ENCODE peak calls at places on chromosomes 13 and 19, in ten cellular contexts. M is omental fat pad, O is GM20000, F is breast epithelium, N is astrocyte of the spinal cord, K is psoas muscle, T is fibroblast of lung, D is mammary epithelial cell, A is AG04449, B is esophagus squamous epithelium. P is an unnamed sample.

GRCh38 chr13:21330126-21330861 is 128.8 kb downstream of the ZDHHC20 start:
- DNase-seq in K (no peak), B (no peak), N (peak; percentile 8), A (peak; percentile 0), T (peak; percentile 14), O (peak; percentile 63), F (no peak), M (no peak), D (no peak), P (no peak)

GRCh38 chr13:114162533-114162922 is 16.5 kb upstream of the CFAP97D2 start:
- DNase-seq in B (no peak), A (no peak), K (no peak), N (no peak), M (no peak), T (no peak), D (no peak), F (no peak), O (no peak), P (no peak)

GRCh38 chr19:1270168-1270853 is 1.2 kb downstream of the CIRBP start:
- DNase-seq in F (no peak), N (no peak), O (no peak), T (no peak), D (no peak), A (no peak), B (no peak), M (no peak), K (peak; percentile 80), P (no peak)

GRCh38 chr13:50358221-50358620 is 343.0 kb downstream of the KCNRG start:
- DNase-seq in B (no peak), M (no peak), K (no peak), D (no peak), T (peak; percentile 18), O (no peak), F (no peak), A (no peak), N (peak; percentile 35), P (no peak)

GRCh38 chr19:15195987-15196682 is 4.7 kb downstream of the NOTCH3 start:
- DNase-seq in D (peak; percentile 84), M (no peak), A (no peak), T (no peak), K (no peak), O (no peak), F (peak; percentile 80), N (no peak), B (no peak), P (no peak)

GRCh38 chr13:95099541-95099940 is 201.7 kb downstream of the ABCC4 start:
- DNase-seq in B (no peak), F (no peak), A (peak; percentile 41), N (peak; percentile 82), T (peak; percentile 66), D (peak; percentile 10), K (no peak), O (no peak), M (no peak), P (no peak)

GRCh38 chr19:28330831-28331230 is 882.1 kb downstream of the UQCRFS1 start:
- DNase-seq in M (no peak), B (no peak), K (no peak), O (no peak), T (no peak), F (no peak), A (no peak), N (no peak), D (no peak), P (no peak)

GRCh38 chr19:2021453-2022140 is 6.1 kb upstream of the BTBD2 start:
- DNase-seq in F (no peak), B (no peak), M (no peak), A (no peak), K (no peak), N (no peak), D (no peak), T (no peak), O (no peak), P (no peak)

GRCh38 chr13:42762251-42762650 is 19.1 kb upstream of the FAM216B start:
- DNase-seq in O (no peak), F (no peak), N (peak; percentile 27), M (no peak), K (no peak), T (no peak), B (no peak), A (no peak), D (peak; percentile 23), P (no peak)

GRCh38 chr13:89199138-89199537 is 1528.0 kb downstream of the SLITRK5 start:
- DNase-seq in M (no peak), K (no peak), T (no peak), D (peak; percentile 54), N (no peak), O (no peak), B (no peak), F (no peak), A (no peak), P (no peak)

GRCh38 chr13:114107686-114108081 is 24.7 kb downstream of the RASA3 start:
- DNase-seq in T (peak; percentile 92), K (peak; percentile 87), B (no peak), F (no peak), N (peak; percentile 84), A (no peak), M (peak; percentile 19), O (no peak), D (no peak), P (peak; percentile 15)

GRCh38 chr19:50266896-50267295 is 62.3 kb downstream of the KCNC3 start:
- DNase-seq in F (no peak), O (no peak), A (no peak), D (no peak), T (no peak), N (no peak), M (no peak), B (no peak), K (no peak), P (no peak)

GRCh38 chr19:17246681-17247425 is 1.1 kb upstream of the NR2F6 start:
- DNase-seq in F (no peak), B (no peak), D (peak; percentile 21), A (no peak), M (no peak), O (no peak), T (no peak), N (peak; percentile 43), K (peak; percentile 72), P (no peak)

GRCh38 chr19:49114630-49115363 is 627 bp downstream of the LIN7B start:
- DNase-seq in N (peak; percentile 57), K (peak; percentile 83), O (no peak), A (no peak), D (peak; percentile 20), F (no peak), B (no peak), M (no peak), T (peak; percentile 46), P (no peak)

GRCh38 chr13:34391071-34391470 is 551.0 kb upstream of the NBEA start:
- DNase-seq in N (peak; percentile 76), B (no peak), M (no peak), A (no peak), K (no peak), F (no peak), D (peak; percentile 68), T (peak; percentile 33), O (no peak), P (no peak)

GRCh38 chr13:40563350-40564125 is 102.9 kb downstream of the FOXO1 start:
- DNase-seq in F (no peak), D (no peak), T (peak; percentile 58), B (no peak), M (no peak), K (peak; percentile 79), N (no peak), O (no peak), A (no peak), P (no peak)

GRCh38 chr19:21256722-21257121 is 72.5 kb downstream of the ZNF708 start:
- DNase-seq in T (no peak), B (no peak), O (no peak), N (no peak), D (peak; percentile 43), F (no peak), M (no peak), K (no peak), A (no peak), P (no peak)
- TF ChIP-seq CTCF in T (peak; percentile 4), B (no peak), O (no peak), N (no peak), D (peak; percentile 33), F (peak; percentile 38), M (no peak), K (no peak), A (no peak), P (no peak)

GRCh38 chr13:73417012-73417615 is 358.3 kb downstream of the KLF5 start:
- DNase-seq in F (no peak), T (no peak), M (no peak), K (no peak), O (no peak), D (no peak), A (no peak), B (no peak), N (no peak), P (no peak)
- TF ChIP-seq CTCF in F (no peak), T (no peak), M (no peak), K (no peak), O (no peak), D (peak; percentile 38), A (peak; percentile 20), B (no peak), N (no peak), P (no peak)

GRCh38 chr19:42179501-42179817 is 38.0 kb downstream of the DEDD2 start:
- DNase-seq in D (no peak), F (no peak), N (no peak), A (no peak), K (no peak), M (no peak), O (no peak), B (no peak), T (no peak), P (no peak)
- TF ChIP-seq CTCF in D (no peak), F (no peak), N (no peak), A (no peak), K (no peak), M (no peak), O (no peak), B (no peak), T (no peak), P (peak; percentile 8)

GRCh38 chr13:107373551-107373950 is 805.6 kb upstream of the ARGLU1 start:
- DNase-seq in N (peak; percentile 90), M (no peak), D (peak; percentile 0), O (no peak), B (no peak), K (no peak), T (peak; percentile 91), A (no peak), F (no peak), P (no peak)
- TF ChIP-seq CTCF in N (peak; percentile 75), M (no peak), D (peak; percentile 27), O (no peak), B (peak; percentile 19), K (peak; percentile 19), T (peak; percentile 42), A (no peak), F (peak; percentile 27), P (no peak)

GRCh38 chr13:37869756-37870488 is at the start of gene TRPC4:
- DNase-seq in O (no peak), M (no peak), A (no peak), N (peak; percentile 74), K (peak; percentile 49), F (no peak), D (peak; percentile 58), B (no peak), T (peak; percentile 61), P (no peak)
- TF ChIP-seq CTCF in O (no peak), M (no peak), A (peak; percentile 67), N (peak; percentile 74), K (no peak), F (peak; percentile 27), D (peak; percentile 58), B (peak; percentile 6), T (peak; percentile 35), P (no peak)

DNA sequence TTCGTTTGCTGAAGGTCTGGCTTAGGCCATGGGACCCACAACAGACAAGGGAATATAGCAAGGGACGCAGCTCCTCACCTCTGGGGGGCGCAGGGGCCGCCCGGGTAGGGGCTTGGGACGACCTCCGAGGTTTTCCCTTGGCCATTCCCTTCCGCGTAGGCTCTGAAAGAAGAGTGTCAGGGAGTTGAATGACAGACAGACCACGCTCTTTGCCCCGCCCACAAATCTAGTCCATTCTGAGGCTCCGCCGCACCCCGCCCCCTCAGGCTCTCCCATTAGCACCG is 11.4 kb upstream of the ZNF414 start:
- DNase-seq in D (no peak), T (no peak), N (no peak), B (no peak), F (no peak), A (no peak), K (no peak), O (no peak), M (no peak), P (no peak)
- TF ChIP-seq CTCF in D (no peak), T (peak; percentile 23), N (peak; percentile 34), B (no peak), F (no peak), A (peak; percentile 42), K (peak; percentile 12), O (no peak), M (no peak), P (no peak)

P was measured in CD14-positive monocyte.